ENCODE peak calls at places on chromosome 7, in six cellular contexts. U is right cardiac atrium, G is hepatocyte, Y is mesendoderm, S is transverse colon, O is right atrium auricular region. L is an unnamed sample.

GRCh38 chr7:47335557-47336177 is 246.2 kb downstream of the TNS3 start:
- DNase-seq in O (no peak), G (no peak), U (peak; percentile 85), Y (no peak), S (no peak), L (no peak)

GRCh38 chr7:94530114-94530513 is 20.5 kb downstream of the CASD1 start:
- DNase-seq in Y (no peak), S (no peak), G (no peak), O (no peak), U (no peak), L (no peak)

GRCh38 chr7:100418930-100419659 is 9.4 kb downstream of the ZCWPW1 start:
- DNase-seq in O (no peak), Y (no peak), G (no peak), U (no peak), S (no peak), L (no peak)

GRCh38 chr7:148804343-148805234 is 79.5 kb downstream of the EZH2 start:
- DNase-seq in O (no peak), S (no peak), U (peak; percentile 21), Y (no peak), G (no peak), L (no peak)

GRCh38 chr7:99457646-99458493 is 8.1 kb downstream of the ATP5MF start:
- DNase-seq in Y (no peak), O (no peak), S (no peak), G (no peak), U (peak; percentile 36), L (no peak)

GRCh38 chr7:92425311-92425947 is 21.9 kb upstream of the GATAD1 start:
- DNase-seq in O (no peak), G (no peak), S (peak; percentile 22), U (peak; percentile 43), Y (no peak), L (peak; percentile 11)

GRCh38 chr7:30911561-30911969 is at the start of gene AQP1:
- DNase-seq in G (peak; percentile 83), U (peak; percentile 93), O (peak; percentile 72), S (peak; percentile 83), Y (no peak), L (peak; percentile 79)

GRCh38 chr7:34107306-34107705 is 202.0 kb downstream of the BMPER start:
- DNase-seq in Y (no peak), O (no peak), S (no peak), U (no peak), G (no peak), L (no peak)

GRCh38 chr7:151063212-151063561 is 3.8 kb downstream of the SLC4A2 start:
- DNase-seq in Y (peak; percentile 64), S (no peak), U (no peak), O (no peak), G (peak; percentile 72), L (peak; percentile 32)

GRCh38 chr7:158377800-158378623 is 209.6 kb downstream of the PTPRN2 start:
- DNase-seq in S (no peak), G (peak; percentile 33), U (no peak), O (no peak), Y (no peak), L (no peak)

GRCh38 chr7:108455833-108456677 is at the start of gene NRCAM:
- DNase-seq in Y (peak; percentile 93), U (peak; percentile 60), G (peak; percentile 88), O (no peak), S (peak; percentile 15), L (no peak)

GRCh38 chr7:96218844-96219243 is 103.1 kb downstream of the SLC25A13 start:
- DNase-seq in S (no peak), Y (no peak), G (no peak), O (no peak), U (no peak), L (no peak)

GRCh38 chr7:156577645-156578577 is 62.7 kb upstream of the RNF32 start:
- DNase-seq in S (no peak), U (no peak), Y (no peak), O (no peak), G (no peak), L (no peak)

GRCh38 chr7:156578578-156578940 is 62.0 kb upstream of the RNF32 start:
- DNase-seq in U (no peak), Y (peak; percentile 26), G (no peak), S (no peak), O (no peak), L (no peak)

GRCh38 chr7:156579566-156579965 is 61.0 kb upstream of the RNF32 start:
- DNase-seq in S (no peak), G (no peak), U (no peak), Y (peak; percentile 64), O (no peak), L (no peak)

GRCh38 chr7:156578978-156579430 is 61.6 kb upstream of the RNF32 start:
- DNase-seq in S (no peak), Y (peak; percentile 65), O (no peak), G (no peak), U (no peak), L (no peak)

GRCh38 chr7:156576216-156577063 is 64.1 kb upstream of the RNF32 start:
- DNase-seq in G (no peak), O (no peak), Y (peak; percentile 6), S (no peak), U (no peak), L (no peak)
- H3K27me3 ChIP-seq in G (no peaks in the 10 kb centered on the region), O (no peaks in the 10 kb centered on the region), Y (no peaks in the 10 kb centered on the region), S (no peaks in the 10 kb centered on the region), U (no peaks in the 10 kb centered on the region), L (no peaks in the 10 kb centered on the region)

DNA sequence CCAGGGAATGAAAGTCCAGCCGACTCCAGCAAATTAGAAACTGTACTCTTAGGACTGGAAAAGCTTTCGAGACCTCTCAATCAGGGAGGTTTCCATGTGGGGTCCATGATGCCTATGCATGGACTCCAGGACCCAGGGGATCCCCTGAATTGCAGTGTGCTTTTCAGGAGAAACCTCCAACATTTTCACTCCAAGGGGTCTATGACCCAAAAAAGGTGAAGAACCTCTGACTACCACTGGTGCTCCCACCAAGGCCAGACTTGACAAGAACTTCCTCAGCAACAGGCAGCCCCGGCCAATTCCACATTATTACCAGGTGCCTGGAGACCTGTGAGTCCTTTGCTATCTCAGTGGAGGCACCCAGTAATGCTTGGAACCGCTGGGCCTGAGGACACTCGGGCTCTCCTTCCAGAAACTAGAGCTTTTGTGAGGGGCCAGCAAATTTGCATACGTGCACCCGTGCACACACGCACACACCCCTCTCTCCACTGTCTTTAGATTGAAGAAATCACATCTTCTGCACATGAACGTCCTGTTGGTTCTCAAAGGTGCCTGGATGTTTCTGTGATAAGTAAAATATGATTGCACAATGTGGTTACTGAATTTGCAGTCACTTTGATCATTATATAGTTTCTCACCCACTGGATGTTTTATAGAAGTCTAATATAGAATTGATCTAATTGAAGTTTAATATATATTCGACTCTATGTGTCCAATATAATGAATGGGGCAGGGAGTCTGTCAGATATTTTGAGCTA is 54.7 kb downstream of the SYPL1 start:
- DNase-seq in S (no peak), Y (no peak), G (no peak), O (no peak), U (no peak), L (no peak)
- H3K27ac ChIP-seq in S (peak overlapping the region; percentile 61), Y (no peak overlapping the region), G (no peak overlapping the region), O (no peak overlapping the region), U (no peak overlapping the region), L (no peak overlapping the region)

GRCh38 chr7:29609162-29610030 is 45.8 kb downstream of the PRR15 start:
- DNase-seq in Y (peak; percentile 97), S (peak; percentile 65), G (peak; percentile 61), U (no peak), O (no peak), L (peak; percentile 84)
- H3K27me3 ChIP-seq in Y (no peaks in the 10 kb centered on the region), S (no peaks in the 10 kb centered on the region), G (no peaks in the 10 kb centered on the region), U (no peaks in the 10 kb centered on the region), O (no peaks in the 10 kb centered on the region), L (no peaks in the 10 kb centered on the region)

DNA sequence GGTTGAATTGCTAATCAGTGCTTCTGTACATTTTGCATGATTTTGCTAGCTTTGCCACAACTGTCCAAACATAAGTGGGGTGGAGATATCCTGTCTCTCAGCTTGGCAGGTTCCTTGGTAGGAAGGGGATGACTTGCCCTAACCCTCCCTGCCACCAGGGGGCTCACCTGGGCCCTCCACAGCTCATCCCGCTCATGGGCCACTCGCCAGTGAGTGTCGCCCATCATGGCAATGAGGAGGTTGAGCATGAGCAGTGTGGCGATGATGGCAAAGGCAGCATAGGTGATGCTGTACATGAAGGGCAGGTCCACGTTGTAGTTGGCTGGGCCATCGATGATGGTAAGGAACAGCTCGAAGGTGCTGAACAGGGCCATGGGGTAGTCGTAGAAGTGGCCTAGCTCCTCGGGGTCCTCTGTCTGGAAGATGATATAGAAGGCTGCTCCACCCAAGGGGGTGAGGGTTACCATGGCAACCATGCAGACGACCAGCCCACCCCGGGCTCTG is 12.2 kb downstream of the TRPV6 start:
- DNase-seq in G (no peak), Y (peak; percentile 59), O (no peak), U (no peak), S (no peak), L (peak; percentile 33)
- H3K27ac ChIP-seq in G (no peak overlapping the region), Y (no peak overlapping the region), O (no peak overlapping the region), U (no peak overlapping the region), S (no peak overlapping the region), L (no peak overlapping the region)

GRCh38 chr7:101435461-101436225 is 73.0 kb downstream of the COL26A1 start:
- DNase-seq in Y (peak; percentile 42), U (no peak), G (peak; percentile 33), O (no peak), S (no peak), L (no peak)
- H3K27me3 ChIP-seq in Y (no peaks in the 10 kb centered on the region), U (no peaks in the 10 kb centered on the region), G (no peaks in the 10 kb centered on the region), O (no peaks in the 10 kb centered on the region), S (peaks cover 50% of the 10 kb centered on the region), L (no peaks in the 10 kb centered on the region)